ENCODE peak calls at places on chromosomes 6 and 20, in seven cellular contexts. V is neural progenitor cell, Y is uterus, D is glutamatergic neuron, H is fibroblast of lung, N is transverse colon, M is astrocyte. A is an unnamed sample.

GRCh38 chr6:21079468-21080048 is 514.0 kb upstream of the SOX4 start:
- DNase-seq in D (no peak), N (no peak), V (no peak), M (peak; percentile 75), H (peak; percentile 79), Y (no peak), A (no peak)

GRCh38 chr6:97322226-97322625 is 39.2 kb upstream of the MMS22L start:
- DNase-seq in V (no peak), M (no peak), Y (no peak), N (no peak), D (no peak), H (no peak), A (no peak)

GRCh38 chr6:35687658-35688604 is 784 bp downstream of the FKBP5 start:
- DNase-seq in D (peak; percentile 56), H (peak; percentile 65), Y (peak; percentile 64), V (peak; percentile 87), M (peak; percentile 50), N (peak; percentile 74), A (no peak)

GRCh38 chr6:46491789-46492547 is 719 bp upstream of the RCAN2 start:
- DNase-seq in M (no peak), H (peak; percentile 3), D (peak; percentile 69), V (peak; percentile 80), Y (peak; percentile 34), N (peak; percentile 34), A (peak; percentile 28)

GRCh38 chr6:145278163-145278807 is 457.0 kb downstream of the EPM2A start:
- DNase-seq in N (no peak), M (peak; percentile 68), H (peak; percentile 78), Y (no peak), V (no peak), D (no peak), A (no peak)

GRCh38 chr20:8005575-8006366 is 13.8 kb downstream of the TMX4 start:
- DNase-seq in M (no peak), H (no peak), N (no peak), V (no peak), Y (no peak), D (no peak), A (no peak)

GRCh38 chr20:60126975-60127374 is 168.8 kb downstream of the CDH26 start:
- DNase-seq in M (no peak), D (no peak), V (no peak), Y (no peak), H (no peak), N (no peak), A (no peak)

GRCh38 chr6:42138630-42139619 is 3.5 kb downstream of the C6orf132 start:
- DNase-seq in N (no peak), H (peak; percentile 40), V (peak; percentile 81), M (no peak), D (no peak), Y (no peak), A (no peak)

GRCh38 chr6:136751478-136751956 is 40.8 kb downstream of the MAP3K5 start:
- DNase-seq in V (no peak), H (peak; percentile 49), M (peak; percentile 46), D (no peak), N (peak; percentile 31), Y (no peak), A (no peak)

GRCh38 chr6:17519120-17519519 is 81.0 kb upstream of the FAM8A1 start:
- DNase-seq in N (no peak), H (peak; percentile 43), Y (no peak), V (no peak), D (no peak), M (peak; percentile 15), A (no peak)

GRCh38 chr6:33854572-33855030 is 50.8 kb upstream of the MLN start:
- DNase-seq in M (no peak), D (no peak), H (no peak), V (no peak), N (no peak), Y (peak; percentile 22), A (no peak)

GRCh38 chr6:167106401-167106800 is 16.5 kb upstream of the CCR6 start:
- DNase-seq in H (no peak), V (no peak), D (no peak), Y (no peak), N (no peak), M (no peak), A (no peak)

GRCh38 chr6:31585531-31585930 is 546 bp upstream of the LST1 start:
- DNase-seq in N (no peak), H (no peak), M (no peak), D (no peak), V (peak; percentile 53), Y (no peak), A (no peak)

GRCh38 chr6:56637640-56638039 is 5.0 kb downstream of the DST start:
- DNase-seq in N (no peak), D (no peak), Y (no peak), H (peak; percentile 75), M (peak; percentile 64), V (peak; percentile 65), A (no peak)

GRCh38 chr20:32909896-32910571 is 51.3 kb downstream of the EFCAB8 start:
- DNase-seq in D (no peak), Y (no peak), N (no peak), V (no peak), H (no peak), M (no peak), A (no peak)

GRCh38 chr6:129641344-129641743 is 68.6 kb downstream of the ARHGAP18 start:
- DNase-seq in V (no peak), M (peak; percentile 88), N (no peak), Y (no peak), D (no peak), H (peak; percentile 90), A (no peak)

GRCh38 chr6:143806282-143807102 is 36.6 kb upstream of the LTV1 start:
- DNase-seq in Y (no peak), N (no peak), D (no peak), V (no peak), H (peak; percentile 84), M (peak; percentile 82), A (no peak)

GRCh38 chr20:14634666-14635065 is 297.3 kb upstream of the FLRT3 start:
- DNase-seq in Y (no peak), V (no peak), M (no peak), H (no peak), D (no peak), N (no peak), A (no peak)

GRCh38 chr20:8244637-8245036 is 112.6 kb downstream of the PLCB1 start:
- DNase-seq in M (peak; percentile 35), V (no peak), D (no peak), H (peak; percentile 56), Y (peak; percentile 50), N (no peak), A (no peak)

GRCh38 chr6:3471711-3472110 is 14.9 kb upstream of the SLC22A23 start:
- DNase-seq in M (peak; percentile 67), D (no peak), Y (no peak), V (no peak), H (peak; percentile 78), N (no peak), A (no peak)

GRCh38 chr6:117493470-117493869 is 11.0 kb downstream of the DCBLD1 start:
- DNase-seq in V (no peak), N (no peak), Y (no peak), M (no peak), H (no peak), D (no peak), A (no peak)

GRCh38 chr6:39929733-39930461 is 4.4 kb downstream of the MOCS1 start:
- DNase-seq in N (no peak), D (no peak), Y (no peak), M (no peak), H (no peak), V (no peak), A (no peak)

GRCh38 chr6:109788687-109789086 is 97.6 kb downstream of the FIG4 start:
- DNase-seq in H (peak; percentile 86), Y (no peak), N (no peak), D (no peak), V (no peak), M (peak; percentile 84), A (no peak)

GRCh38 chr6:158072083-158072721 is 90.5 kb downstream of the SYNJ2 start:
- DNase-seq in Y (peak; percentile 80), M (peak; percentile 44), D (peak; percentile 83), H (peak; percentile 63), N (peak; percentile 75), V (peak; percentile 76), A (peak; percentile 46)

GRCh38 chr20:62186887-62187866 is 4.3 kb downstream of the MTG2 start:
- DNase-seq in Y (no peak), M (peak; percentile 27), H (peak; percentile 42), D (no peak), N (no peak), V (no peak), A (no peak)

GRCh38 chr6:159594106-159594749 is 98.8 kb downstream of the SOD2 start:
- DNase-seq in H (peak; percentile 80), Y (no peak), V (no peak), N (no peak), M (peak; percentile 73), D (no peak), A (no peak)

GRCh38 chr6:165799736-165800135 is 136.7 kb upstream of the PDE10A start:
- DNase-seq in D (peak; percentile 30), V (no peak), H (no peak), Y (peak; percentile 43), N (no peak), M (no peak), A (no peak)

GRCh38 chr6:63689421-63689820 is 53.8 kb downstream of the PHF3 start:
- DNase-seq in H (no peak), V (no peak), M (no peak), N (no peak), Y (no peak), D (no peak), A (no peak)
- TF ChIP-seq CTCF in H (peak; percentile 11), V (no peak), M (no peak), N (no peak), Y (no peak), D (no peak), A (no peak)

GRCh38 chr20:48180637-48181036 is 395.4 kb upstream of the SULF2 start:
- DNase-seq in V (no peak), H (peak; percentile 87), Y (no peak), M (peak; percentile 85), D (no peak), N (no peak), A (no peak)
- TF ChIP-seq CTCF in V (no peak), H (no peak), Y (no peak), M (no peak), D (no peak), N (no peak), A (no peak)

GRCh38 chr6:141988954-141989705 is 143.6 kb upstream of the GJE1 start:
- DNase-seq in H (peak; percentile 61), N (no peak), M (peak; percentile 46), D (peak; percentile 28), Y (no peak), V (peak; percentile 79), A (no peak)
- TF ChIP-seq CTCF in H (peak; percentile 90), N (peak; percentile 28), M (peak; percentile 93), D (peak; percentile 81), Y (no peak), V (peak; percentile 86), A (no peak)

GRCh38 chr6:147726342-147726741 is 217.9 kb downstream of the SAMD5 start:
- DNase-seq in H (no peak), N (no peak), M (no peak), Y (no peak), V (no peak), D (no peak), A (no peak)

GRCh38 chr6:147724454-147724853 is 216.0 kb downstream of the SAMD5 start:
- DNase-seq in V (peak; percentile 32), Y (no peak), H (no peak), N (no peak), D (no peak), M (no peak), A (no peak)

DNA sequence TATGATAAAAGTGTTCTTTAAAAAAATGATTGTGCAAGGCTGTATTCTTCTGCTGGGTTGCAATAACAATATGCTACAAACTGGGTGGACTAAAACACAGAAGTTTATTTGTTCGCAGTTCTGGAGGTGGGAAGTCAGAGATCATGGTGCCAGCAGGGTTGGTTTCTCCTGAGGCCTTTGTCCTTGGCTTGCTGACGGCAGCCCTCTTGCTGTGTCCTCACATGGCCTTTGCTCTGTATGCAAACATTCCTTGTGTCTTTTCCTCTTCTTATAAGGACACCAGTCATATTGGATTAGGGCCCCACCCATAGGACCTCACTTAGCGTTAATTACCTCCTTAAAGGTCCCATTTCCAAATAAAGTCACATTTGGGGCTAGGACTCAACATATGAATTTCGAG is 220.4 kb downstream of the SAMD5 start:
- DNase-seq in H (no peak), V (no peak), N (no peak), M (no peak), Y (no peak), D (no peak), A (no peak)
- TF ChIP-seq CTCF in H (no peak), V (no peak), N (no peak), M (no peak), Y (no peak), D (no peak), A (no peak)

A was measured in omental fat pad.